ENCODE peak calls at places on chromosome 2, in seven cellular contexts. D is NB4, N is H1, E is K562, F is A549, X is WTC11, Z is SK-N-SH. P is an unnamed sample.

GRCh38 chr2:18268400-18268799 is 292.1 kb downstream of the RDH14 start:
- DNase-seq in D (no peak), N (no peak), E (no peak), F (peak; percentile 34), X (no peak), Z (no peak), P (no peak)

GRCh38 chr2:131040661-131041401 is 52.4 kb downstream of the FAM168B start:
- DNase-seq in D (peak; percentile 27), N (no peak), E (no peak), F (no peak), X (no peak), Z (no peak), P (no peak)

GRCh38 chr2:237865623-237866041 is 6.2 kb downstream of the RAMP1 start:
- DNase-seq in D (peak; percentile 24), N (peak; percentile 51), E (no peak), F (no peak), X (no peak), Z (peak; percentile 79), P (no peak)

GRCh38 chr2:160417745-160418397 is 75.7 kb downstream of the RBMS1 start:
- DNase-seq in D (no peak), N (no peak), E (no peak), F (peak; percentile 48), X (no peak), Z (no peak), P (no peak)

GRCh38 chr2:1674766-1675397 is 69.4 kb downstream of the PXDN start:
- DNase-seq in D (no peak), N (no peak), E (no peak), F (no peak), X (no peak), Z (no peak), P (no peak)

GRCh38 chr2:98297817-98298684 is 48.2 kb upstream of the CNGA3 start:
- DNase-seq in D (no peak), N (no peak), E (no peak), F (no peak), X (peak; percentile 37), Z (no peak), P (no peak)

GRCh38 chr2:82165377-82165776 is 1860.8 kb upstream of the LRRTM1 start:
- DNase-seq in D (no peak), N (no peak), E (no peak), F (no peak), X (no peak), Z (no peak), P (no peak)

GRCh38 chr2:18455256-18455862 is 105.1 kb downstream of the RDH14 start:
- DNase-seq in D (no peak), N (peak; percentile 50), E (no peak), F (peak; percentile 5), X (peak; percentile 41), Z (peak; percentile 7), P (no peak)

GRCh38 chr2:53567073-53567472 is 200.5 kb upstream of the CHAC2 start:
- DNase-seq in D (no peak), N (no peak), E (no peak), F (no peak), X (no peak), Z (no peak), P (no peak)

GRCh38 chr2:85753525-85754312 is at the start of gene ATOH8:
- DNase-seq in D (peak; percentile 75), N (peak; percentile 82), E (peak; percentile 49), F (peak; percentile 77), X (peak; percentile 75), Z (peak; percentile 78), P (no peak)

GRCh38 chr2:230636684-230637271 is 75.9 kb upstream of the CAB39 start:
- DNase-seq in D (no peak), N (no peak), E (no peak), F (no peak), X (no peak), Z (no peak), P (no peak)

GRCh38 chr2:117949800-117950199 is 64.1 kb downstream of the CCDC93 start:
- DNase-seq in D (no peak), N (no peak), E (no peak), F (no peak), X (no peak), Z (no peak), P (no peak)

GRCh38 chr2:100283724-100284501 is 38.4 kb downstream of the LONRF2 start:
- DNase-seq in D (no peak), N (no peak), E (peak; percentile 45), F (no peak), X (no peak), Z (no peak), P (peak; percentile 66)

GRCh38 chr2:157258520-157259326 is 1.2 kb downstream of the GALNT5 start:
- DNase-seq in D (no peak), N (no peak), E (peak; percentile 46), F (no peak), X (no peak), Z (no peak), P (no peak)

GRCh38 chr2:128322651-128323491 is 4.2 kb upstream of the HS6ST1 start:
- DNase-seq in D (peak; percentile 44), N (peak; percentile 59), E (no peak), F (no peak), X (peak; percentile 47), Z (peak; percentile 49), P (no peak)

GRCh38 chr2:162582357-162582798 is 238.4 kb downstream of the GCA start:
- DNase-seq in D (no peak), N (no peak), E (no peak), F (peak; percentile 66), X (no peak), Z (no peak), P (no peak)

GRCh38 chr2:65263257-65263656 is 35.6 kb downstream of the ACTR2 start:
- DNase-seq in D (no peak), N (no peak), E (peak; percentile 1), F (no peak), X (no peak), Z (no peak), P (no peak)

GRCh38 chr2:109242222-109242653 is 113.2 kb downstream of the SH3RF3 start:
- DNase-seq in D (no peak), N (no peak), E (no peak), F (no peak), X (no peak), Z (no peak), P (no peak)

GRCh38 chr2:126662623-126663022 is 6.7 kb downstream of the GYPC start:
- DNase-seq in D (no peak), N (no peak), E (no peak), F (no peak), X (no peak), Z (no peak), P (no peak)

GRCh38 chr2:230203110-230203676 is 16.6 kb downstream of the SP110 start:
- DNase-seq in D (no peak), N (no peak), E (no peak), F (no peak), X (no peak), Z (no peak), P (no peak)

GRCh38 chr2:128281852-128282245 is 36.8 kb downstream of the HS6ST1 start:
- DNase-seq in D (no peak), N (no peak), E (no peak), F (no peak), X (no peak), Z (no peak), P (no peak)

GRCh38 chr2:234032301-234032856 is 18.1 kb upstream of the SPP2 start:
- DNase-seq in D (no peak), N (no peak), E (no peak), F (peak; percentile 37), X (no peak), Z (no peak), P (no peak)

DNA sequence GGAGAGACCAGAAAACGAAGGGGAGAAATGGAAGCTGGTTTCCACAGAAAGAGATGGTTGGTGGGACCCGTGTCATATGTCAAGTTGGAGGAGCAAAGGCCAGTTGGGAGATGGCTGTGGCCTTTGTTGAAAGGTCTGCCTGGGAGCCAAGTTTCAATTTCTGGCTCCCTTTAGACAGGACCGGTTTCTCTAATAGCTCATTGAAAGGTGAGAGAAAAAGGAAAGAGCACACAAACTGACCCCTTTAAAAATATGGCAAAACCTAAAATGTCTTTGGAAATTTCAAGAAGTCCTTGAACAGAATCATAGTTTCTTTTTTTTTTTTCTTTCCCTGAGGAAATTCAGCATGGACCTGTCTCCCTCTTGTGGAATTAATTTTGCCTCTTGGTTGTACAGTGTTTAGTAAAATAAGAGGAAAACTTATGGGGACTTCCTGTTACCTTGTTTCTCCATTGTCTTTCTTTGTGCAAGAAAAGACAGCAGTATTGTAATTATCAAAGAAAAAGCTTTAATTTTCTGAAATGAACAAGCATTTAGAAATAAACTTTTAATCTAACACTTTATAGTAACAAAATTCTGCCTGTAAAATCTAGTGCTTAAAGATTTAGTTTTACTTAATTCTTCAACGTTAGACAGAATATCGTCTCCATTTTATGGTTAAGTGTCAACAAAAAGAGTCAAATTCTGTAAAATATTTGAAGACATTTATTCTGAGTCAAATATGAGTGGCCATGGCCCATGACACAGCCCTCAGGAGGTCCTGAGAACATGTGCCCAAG is 176.4 kb upstream of the NABP1 start:
- DNase-seq in D (peak; percentile 28), N (no peak), E (no peak), F (peak; percentile 64), X (no peak), Z (peak; percentile 48), P (peak; percentile 37)
- TF ChIP-seq MAX in D (no peak), N (no peak), E (no peak), F (no peak), X (no peak), Z (no peak), P (no peak)

DNA sequence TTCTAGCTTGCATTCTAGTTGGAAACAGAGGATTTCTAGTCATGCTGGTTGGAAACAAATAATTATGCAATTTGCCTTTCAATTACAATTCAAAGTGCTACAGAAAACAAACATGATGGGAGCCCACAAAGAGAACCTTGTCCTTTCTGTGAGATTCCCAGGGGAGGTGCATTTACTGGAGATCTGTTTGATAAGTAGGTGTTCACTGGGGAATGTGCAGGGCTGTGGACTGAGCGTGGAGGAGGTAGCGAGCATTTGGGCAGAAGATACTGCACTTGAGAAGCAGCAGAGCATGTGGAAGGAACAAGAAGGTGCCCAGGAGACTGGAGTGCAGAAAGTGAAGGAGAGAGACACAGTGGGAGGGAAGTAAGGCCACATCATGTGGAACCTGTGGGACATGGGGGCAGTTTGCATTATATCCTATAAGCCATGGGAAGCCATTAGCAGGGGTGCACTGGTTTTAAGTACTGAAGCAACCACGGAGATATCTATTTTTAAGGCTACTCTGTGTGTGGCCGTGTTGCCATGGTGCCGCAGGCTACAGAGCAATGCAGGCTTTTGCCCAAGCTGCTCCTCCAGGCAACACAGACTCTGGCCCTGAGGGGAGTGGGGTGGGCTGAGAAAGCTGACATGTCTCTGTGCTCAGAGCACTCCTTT is 154.0 kb downstream of the ANTXR1 start:
- DNase-seq in D (peak; percentile 46), N (no peak), E (no peak), F (no peak), X (no peak), Z (no peak), P (no peak)
- TF ChIP-seq MAX in D (no peak), N (no peak), E (no peak), F (no peak), X (no peak), Z (no peak), P (no peak)

GRCh38 chr2:191593622-191594416 is 84.1 kb upstream of the NABP1 start:
- DNase-seq in D (no peak), N (no peak), E (no peak), F (peak; percentile 75), X (no peak), Z (no peak), P (no peak)
- TF ChIP-seq MAX in D (no peak), N (no peak), E (no peak), F (no peak), X (no peak), Z (no peak), P (no peak)

DNA sequence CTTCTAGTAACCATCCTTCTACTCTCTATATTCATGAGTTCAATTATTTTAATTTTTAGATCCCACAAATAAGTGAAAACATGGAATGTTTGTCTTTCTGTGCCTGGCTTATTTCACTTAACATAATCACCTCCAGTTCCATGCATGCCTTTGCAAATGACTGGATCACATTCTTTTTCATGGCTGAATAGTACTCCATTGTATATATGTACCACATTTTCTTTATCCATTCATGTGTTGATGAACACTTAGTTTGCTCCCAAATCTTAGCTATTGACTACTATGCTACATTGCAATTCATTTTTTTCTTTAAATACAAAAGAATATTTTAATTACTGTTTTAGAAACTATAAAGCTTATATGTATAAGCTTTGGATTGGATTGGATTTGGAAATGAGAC is 240.4 kb upstream of the LYPD1 start:
- DNase-seq in D (no peak), N (no peak), E (no peak), F (no peak), X (no peak), Z (no peak), P (no peak)
- TF ChIP-seq MAX in D (no peak), N (no peak), E (no peak), F (no peak), X (no peak), Z (no peak), P (no peak)